ENCODE peak calls at places on chromosomes 7 and 10, in eight cellular contexts. One of them, this sample, is unnamed.

GRCh38 chr7:80665526-80665925 is 27.1 kb downstream of the CD36 start:
- DNase-seq in colonic mucosa: no peak
- DNase-seq in OCI-LY7: no peak
- DNase-seq in WTC11: no peak
- DNase-seq in HL-60: no peak
- DNase-seq in pancreas: no peak
- DNase-seq in A549: no peak
- DNase-seq in HepG2: no peak
- DNase-seq in this sample: no peak

GRCh38 chr10:17021661-17022060 is 108.0 kb downstream of the CUBN start:
- DNase-seq in colonic mucosa: no peak
- DNase-seq in OCI-LY7: no peak
- DNase-seq in WTC11: no peak
- DNase-seq in HL-60: no peak
- DNase-seq in pancreas: no peak
- DNase-seq in A549: no peak
- DNase-seq in HepG2: no peak
- DNase-seq in this sample: no peak

GRCh38 chr7:103065666-103066065 is 8.9 kb downstream of the FBXL13 start:
- DNase-seq in colonic mucosa: peak
- DNase-seq in OCI-LY7: peak
- DNase-seq in WTC11: peak
- DNase-seq in HL-60: no peak
- DNase-seq in pancreas: no peak
- DNase-seq in A549: peak
- DNase-seq in HepG2: peak
- DNase-seq in this sample: peak

GRCh38 chr10:62689712-62690111 is 114.8 kb upstream of the ADO start:
- DNase-seq in colonic mucosa: no peak
- DNase-seq in OCI-LY7: peak
- DNase-seq in WTC11: no peak
- DNase-seq in HL-60: peak
- DNase-seq in pancreas: no peak
- DNase-seq in A549: no peak
- DNase-seq in HepG2: no peak
- DNase-seq in this sample: no peak

GRCh38 chr10:132637477-132638129 is 100.0 kb downstream of the INPP5A start:
- DNase-seq in colonic mucosa: no peak
- DNase-seq in OCI-LY7: peak
- DNase-seq in WTC11: peak
- DNase-seq in HL-60: no peak
- DNase-seq in pancreas: no peak
- DNase-seq in A549: peak
- DNase-seq in HepG2: peak
- DNase-seq in this sample: peak

GRCh38 chr10:93600446-93600860 is 582 bp downstream of the RBP4 start:
- DNase-seq in colonic mucosa: no peak
- DNase-seq in OCI-LY7: no peak
- DNase-seq in WTC11: peak
- DNase-seq in HL-60: no peak
- DNase-seq in pancreas: no peak
- DNase-seq in A549: no peak
- DNase-seq in HepG2: no peak
- DNase-seq in this sample: no peak

GRCh38 chr7:36154255-36155212 is 1.5 kb downstream of the EEPD1 start:
- DNase-seq in colonic mucosa: no peak
- DNase-seq in OCI-LY7: no peak
- DNase-seq in WTC11: no peak
- DNase-seq in HL-60: no peak
- DNase-seq in pancreas: no peak
- DNase-seq in A549: no peak
- DNase-seq in HepG2: no peak
- DNase-seq in this sample: no peak

GRCh38 chr10:49280001-49280408 is 19.0 kb upstream of the C10orf71 start:
- DNase-seq in colonic mucosa: no peak
- DNase-seq in OCI-LY7: no peak
- DNase-seq in WTC11: no peak
- DNase-seq in HL-60: peak
- DNase-seq in pancreas: no peak
- DNase-seq in A549: no peak
- DNase-seq in HepG2: no peak
- DNase-seq in this sample: no peak

GRCh38 chr10:77922551-77923179 is 3.9 kb downstream of the DLG5 start:
- DNase-seq in colonic mucosa: no peak
- DNase-seq in OCI-LY7: no peak
- DNase-seq in WTC11: no peak
- DNase-seq in HL-60: no peak
- DNase-seq in pancreas: no peak
- DNase-seq in A549: no peak
- DNase-seq in HepG2: no peak
- DNase-seq in this sample: no peak

GRCh38 chr7:151684408-151685175 is 164.9 kb upstream of the RHEB start:
- DNase-seq in colonic mucosa: no peak
- DNase-seq in OCI-LY7: no peak
- DNase-seq in WTC11: no peak
- DNase-seq in HL-60: no peak
- DNase-seq in pancreas: no peak
- DNase-seq in A549: no peak
- DNase-seq in HepG2: no peak
- DNase-seq in this sample: no peak

GRCh38 chr10:34768261-34768971 is 46.7 kb downstream of the PARD3 start:
- DNase-seq in colonic mucosa: peak
- DNase-seq in OCI-LY7: no peak
- DNase-seq in WTC11: no peak
- DNase-seq in HL-60: no peak
- DNase-seq in pancreas: peak
- DNase-seq in A549: peak
- DNase-seq in HepG2: no peak
- DNase-seq in this sample: no peak

GRCh38 chr7:111529507-111530355 is 32.6 kb downstream of the IMMP2L start:
- DNase-seq in colonic mucosa: no peak
- DNase-seq in OCI-LY7: no peak
- DNase-seq in WTC11: no peak
- DNase-seq in HL-60: no peak
- DNase-seq in pancreas: no peak
- DNase-seq in A549: peak
- DNase-seq in HepG2: peak
- DNase-seq in this sample: no peak

GRCh38 chr10:100364735-100365391 is 17.8 kb downstream of the SCD start:
- DNase-seq in colonic mucosa: peak
- DNase-seq in OCI-LY7: no peak
- DNase-seq in WTC11: no peak
- DNase-seq in HL-60: no peak
- DNase-seq in pancreas: peak
- DNase-seq in A549: peak
- DNase-seq in HepG2: peak
- DNase-seq in this sample: no peak

GRCh38 chr10:3018247-3018646 is 49.1 kb upstream of the PFKP start:
- DNase-seq in colonic mucosa: no peak
- DNase-seq in OCI-LY7: no peak
- DNase-seq in WTC11: no peak
- DNase-seq in HL-60: no peak
- DNase-seq in pancreas: no peak
- DNase-seq in A549: no peak
- DNase-seq in HepG2: no peak
- DNase-seq in this sample: no peak

GRCh38 chr10:44372181-44372580 is 12.7 kb downstream of the CXCL12 start:
- DNase-seq in colonic mucosa: no peak
- DNase-seq in OCI-LY7: no peak
- DNase-seq in WTC11: no peak
- DNase-seq in HL-60: no peak
- DNase-seq in pancreas: no peak
- DNase-seq in A549: no peak
- DNase-seq in HepG2: no peak
- DNase-seq in this sample: no peak

DNA sequence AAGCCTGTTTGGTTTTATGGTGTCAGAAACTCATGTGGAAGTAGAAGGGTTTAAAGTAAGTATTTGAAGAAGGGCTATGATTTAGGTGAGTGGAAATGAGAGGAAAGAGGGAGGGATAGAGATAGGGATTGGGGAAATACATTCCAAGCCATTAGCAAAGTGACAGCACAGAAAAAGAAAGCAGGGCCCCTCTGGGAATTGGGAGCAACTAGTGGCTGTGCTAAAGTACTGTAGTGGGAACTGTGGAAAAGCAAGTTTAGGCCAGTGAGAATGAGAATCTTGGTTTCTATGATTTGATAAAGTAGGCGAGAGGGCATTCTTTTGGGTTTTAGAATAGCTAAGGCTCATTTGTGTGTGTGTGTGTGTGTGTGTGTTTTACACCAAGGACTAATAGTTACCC is 5.0 kb downstream of the PRKG1 start:
- DNase-seq in colonic mucosa: no peak
- DNase-seq in OCI-LY7: no peak
- DNase-seq in WTC11: no peak
- DNase-seq in HL-60: no peak
- DNase-seq in pancreas: no peak
- DNase-seq in A549: no peak
- DNase-seq in HepG2: no peak
- DNase-seq in this sample: no peak
- TF ChIP-seq CTCF in colonic mucosa: no peak
- TF ChIP-seq CTCF in OCI-LY7: no peak
- TF ChIP-seq CTCF in WTC11: no peak
- TF ChIP-seq CTCF in HL-60: no peak
- TF ChIP-seq CTCF in pancreas: no peak
- TF ChIP-seq CTCF in A549: no peak
- TF ChIP-seq CTCF in HepG2: no peak
- TF ChIP-seq CTCF in this sample: no peak

DNA sequence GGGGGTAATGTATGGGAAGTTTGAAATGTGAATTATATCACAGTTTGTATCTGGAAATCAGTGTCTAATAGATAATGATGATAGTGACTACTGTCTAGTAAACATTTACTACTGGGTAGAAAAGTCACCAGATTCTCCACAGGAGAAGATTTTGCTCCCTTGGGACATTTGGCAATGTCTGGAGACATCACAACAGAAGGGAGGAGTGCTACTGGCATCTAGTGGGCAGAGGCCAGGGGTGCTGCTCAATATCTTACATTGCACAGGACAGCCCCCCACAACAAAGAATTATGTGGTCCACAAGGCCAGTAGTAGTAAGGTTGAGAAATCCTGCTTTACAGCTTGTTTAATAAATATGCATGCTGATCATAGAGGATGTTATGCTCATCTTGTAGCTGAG is 92.3 kb upstream of the PRPS1L1 start:
- DNase-seq in colonic mucosa: no peak
- DNase-seq in OCI-LY7: no peak
- DNase-seq in WTC11: peak
- DNase-seq in HL-60: no peak
- DNase-seq in pancreas: no peak
- DNase-seq in A549: peak
- DNase-seq in HepG2: no peak
- DNase-seq in this sample: no peak
- TF ChIP-seq CTCF in colonic mucosa: no peak
- TF ChIP-seq CTCF in OCI-LY7: no peak
- TF ChIP-seq CTCF in WTC11: no peak
- TF ChIP-seq CTCF in HL-60: no peak
- TF ChIP-seq CTCF in pancreas: no peak
- TF ChIP-seq CTCF in A549: no peak
- TF ChIP-seq CTCF in HepG2: peak
- TF ChIP-seq CTCF in this sample: no peak

DNA sequence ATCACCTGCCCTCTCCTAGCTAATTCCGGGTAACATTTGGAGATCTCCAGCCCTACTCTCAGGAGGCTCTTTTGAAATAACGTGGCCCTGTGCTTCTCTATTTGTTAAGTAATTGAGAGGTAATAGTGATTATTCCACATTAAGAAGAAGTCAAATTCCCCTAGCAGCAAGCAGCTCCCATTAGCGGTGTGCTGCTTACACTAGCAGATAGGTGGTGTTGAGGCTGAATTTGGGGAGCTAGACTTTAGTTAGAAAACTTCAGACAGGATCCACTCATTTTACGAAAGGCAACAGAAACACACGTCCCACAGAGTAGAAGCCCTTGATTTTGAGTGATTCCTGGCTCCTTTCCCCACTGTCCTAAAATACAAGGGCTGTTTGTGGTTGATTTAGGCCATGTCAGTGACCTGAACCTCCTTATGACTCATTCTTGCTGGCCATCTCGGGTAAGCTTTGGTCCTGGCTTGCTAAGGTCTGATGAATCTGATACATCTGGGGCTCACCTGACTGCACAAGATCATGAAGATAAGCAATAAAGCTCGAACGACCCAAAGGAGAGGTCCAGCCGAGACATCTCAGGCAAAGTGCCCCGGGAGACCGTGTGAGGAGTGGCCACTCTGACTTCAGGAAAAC is 77.2 kb downstream of the FAM204A start:
- DNase-seq in colonic mucosa: no peak
- DNase-seq in OCI-LY7: no peak
- DNase-seq in WTC11: no peak
- DNase-seq in HL-60: no peak
- DNase-seq in pancreas: no peak
- DNase-seq in A549: no peak
- DNase-seq in HepG2: no peak
- DNase-seq in this sample: no peak
- TF ChIP-seq CTCF in colonic mucosa: no peak
- TF ChIP-seq CTCF in OCI-LY7: no peak
- TF ChIP-seq CTCF in WTC11: no peak
- TF ChIP-seq CTCF in HL-60: no peak
- TF ChIP-seq CTCF in pancreas: no peak
- TF ChIP-seq CTCF in A549: no peak
- TF ChIP-seq CTCF in HepG2: no peak
- TF ChIP-seq CTCF in this sample: no peak

GRCh38 chr7:5395246-5395645 is 28.4 kb downstream of the TNRC18 start:
- DNase-seq in colonic mucosa: no peak
- DNase-seq in OCI-LY7: no peak
- DNase-seq in WTC11: no peak
- DNase-seq in HL-60: no peak
- DNase-seq in pancreas: no peak
- DNase-seq in A549: no peak
- DNase-seq in HepG2: no peak
- DNase-seq in this sample: peak

GRCh38 chr7:5396999-5397656 is 26.5 kb downstream of the TNRC18 start:
- DNase-seq in colonic mucosa: peak
- DNase-seq in OCI-LY7: peak
- DNase-seq in WTC11: no peak
- DNase-seq in HL-60: peak
- DNase-seq in pancreas: peak
- DNase-seq in A549: peak
- DNase-seq in HepG2: peak
- DNase-seq in this sample: peak

GRCh38 chr7:5397657-5398237 is 25.9 kb downstream of the TNRC18 start:
- DNase-seq in colonic mucosa: peak
- DNase-seq in OCI-LY7: peak
- DNase-seq in WTC11: no peak
- DNase-seq in HL-60: no peak
- DNase-seq in pancreas: no peak
- DNase-seq in A549: no peak
- DNase-seq in HepG2: no peak
- DNase-seq in this sample: peak

GRCh38 chr7:5394264-5395105 is 29.1 kb downstream of the TNRC18 start:
- DNase-seq in colonic mucosa: no peak
- DNase-seq in OCI-LY7: no peak
- DNase-seq in WTC11: no peak
- DNase-seq in HL-60: no peak
- DNase-seq in pancreas: no peak
- DNase-seq in A549: no peak
- DNase-seq in HepG2: no peak
- DNase-seq in this sample: peak

DNA sequence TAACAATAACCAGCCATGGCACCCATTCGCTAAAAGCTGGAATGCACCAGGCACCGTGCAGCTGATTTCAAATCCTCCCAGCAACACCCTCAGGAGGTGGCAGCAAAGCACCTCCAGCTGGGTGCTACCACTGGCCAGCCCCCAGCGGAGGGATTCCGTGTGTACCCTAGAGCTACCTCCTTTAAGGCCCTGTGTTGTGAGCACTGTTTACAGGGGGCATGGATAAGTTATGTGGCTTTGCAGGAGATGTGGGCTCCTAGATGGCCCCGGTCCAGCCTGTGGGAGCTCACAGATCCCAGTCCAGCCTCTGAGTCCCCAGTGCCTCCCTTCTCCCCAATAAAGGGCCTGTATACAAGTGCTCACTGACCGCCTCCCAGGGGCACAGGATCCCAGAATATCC is 27.1 kb downstream of the TNRC18 start:
- DNase-seq in colonic mucosa: peak
- DNase-seq in OCI-LY7: peak
- DNase-seq in WTC11: no peak
- DNase-seq in HL-60: peak
- DNase-seq in pancreas: no peak
- DNase-seq in A549: peak
- DNase-seq in HepG2: no peak
- DNase-seq in this sample: peak
- TF ChIP-seq CTCF in colonic mucosa: no peak
- TF ChIP-seq CTCF in OCI-LY7: peak
- TF ChIP-seq CTCF in WTC11: no peak
- TF ChIP-seq CTCF in HL-60: no peak
- TF ChIP-seq CTCF in pancreas: no peak
- TF ChIP-seq CTCF in A549: peak
- TF ChIP-seq CTCF in HepG2: peak
- TF ChIP-seq CTCF in this sample: peak

This sample was measured in GM20000.